ENCODE peak calls at places on chromosomes 7 and 10, in eight cellular contexts. A is heart right ventricle, J is stomach, P is upper lobe of left lung, H is cardiac muscle cell, K is sigmoid colon, W is pancreas, U is right atrium auricular region. N is an unnamed sample. For H3K36me3 and H3K27me3, the result is how much of the 10 kb centered on the place peaks cover.

GRCh38 chr10:112716924-112717348 is 233.1 kb upstream of the TCF7L2 start:
- DNase-seq in A (no peak), J (peak), P (no peak), H (peak), K (no peak), W (no peak), U (no peak), N (no peak)

GRCh38 chr7:98151884-98152283 is 45.2 kb downstream of the LMTK2 start:
- DNase-seq in A (no peak), J (no peak), P (no peak), H (no peak), K (no peak), W (no peak), U (no peak), N (no peak)

GRCh38 chr10:17605936-17606335 is 11.2 kb downstream of the HACD1 start:
- DNase-seq in A (no peak), J (no peak), P (no peak), H (no peak), K (no peak), W (no peak), U (no peak), N (no peak)

GRCh38 chr10:52053522-52053921 is 260.6 kb upstream of the DKK1 start:
- DNase-seq in A (no peak), J (no peak), P (no peak), H (no peak), K (no peak), W (no peak), U (no peak), N (no peak)

GRCh38 chr10:108358912-108359311 is 1194.4 kb upstream of the SORCS1 start:
- DNase-seq in A (no peak), J (no peak), P (no peak), H (peak), K (no peak), W (no peak), U (no peak), N (no peak)

GRCh38 chr7:98840604-98841508 is 29.0 kb downstream of the TMEM130 start:
- DNase-seq in A (no peak), J (peak), P (no peak), H (peak), K (no peak), W (no peak), U (no peak), N (no peak)

GRCh38 chr7:68245688-68246087 is 1249.1 kb downstream of the TYW1 start:
- DNase-seq in A (no peak), J (no peak), P (no peak), H (peak), K (no peak), W (no peak), U (no peak), N (no peak)

GRCh38 chr7:50292763-50293162 is 11.8 kb upstream of the IKZF1 start:
- DNase-seq in A (no peak), J (no peak), P (no peak), H (no peak), K (no peak), W (no peak), U (no peak), N (no peak)

GRCh38 chr10:74206727-74207126 is 55.7 kb downstream of the ADK start:
- DNase-seq in A (no peak), J (peak), P (no peak), H (no peak), K (no peak), W (peak), U (no peak), N (no peak)

GRCh38 chr7:120256719-120257118 is 16.3 kb upstream of the KCND2 start:
- DNase-seq in A (no peak), J (no peak), P (no peak), H (no peak), K (no peak), W (no peak), U (no peak), N (no peak)

GRCh38 chr7:138602456-138602855 is 98.7 kb downstream of the SVOPL start:
- DNase-seq in A (no peak), J (no peak), P (no peak), H (no peak), K (no peak), W (no peak), U (no peak), N (no peak)

DNA sequence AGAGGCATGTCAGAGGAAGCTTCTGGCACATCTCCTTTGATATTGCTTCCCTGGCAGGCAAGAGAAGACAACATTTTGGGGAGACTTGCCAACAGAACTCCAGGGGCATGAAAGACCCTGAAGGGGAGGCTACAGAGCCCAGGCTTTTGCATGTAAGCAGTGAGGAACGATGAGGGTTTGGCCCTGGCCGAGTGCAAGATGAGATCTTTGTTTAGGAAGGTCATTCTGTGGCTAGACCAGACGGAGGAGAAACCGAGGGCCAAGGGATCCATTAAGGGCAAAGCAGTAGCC is 3.8 kb downstream of the SVIL start:
- DNase-seq in A (no peak), J (no peak), P (no peak), H (no peak), K (no peak), W (no peak), U (no peak), N (no peak)
- H3K4me3 ChIP-seq in A (peak), J (peak), P (no peak), H (peak), K (peak), W (no peak), U (peak), N (no peak)

DNA sequence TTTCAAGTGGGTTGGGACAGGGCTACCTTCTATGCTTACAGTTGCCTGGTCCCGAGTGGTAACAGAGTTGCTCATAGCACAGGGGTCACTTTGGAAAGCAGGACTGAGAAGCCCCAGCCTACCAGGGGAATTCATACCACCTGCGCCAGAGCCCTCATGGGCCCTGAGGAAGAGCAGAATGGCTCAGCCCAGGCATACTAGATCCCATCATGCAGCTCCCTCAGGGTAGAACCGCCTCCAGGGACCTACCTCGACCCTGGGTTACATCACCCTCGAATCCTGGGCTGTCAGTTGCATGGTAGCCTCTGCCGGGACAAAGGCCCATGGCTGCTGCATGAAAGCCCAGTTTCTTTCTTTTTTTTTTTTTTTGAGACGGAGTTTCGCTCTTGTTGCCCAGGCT is 2.9 kb downstream of the CUEDC2 start:
- DNase-seq in A (no peak), J (no peak), P (no peak), H (no peak), K (no peak), W (no peak), U (no peak), N (no peak)
- H3K36me3 ChIP-seq in A (under half), J (under half), P (under half), H (under half), K (under half), W (under half), U (under half), N (under half)

DNA sequence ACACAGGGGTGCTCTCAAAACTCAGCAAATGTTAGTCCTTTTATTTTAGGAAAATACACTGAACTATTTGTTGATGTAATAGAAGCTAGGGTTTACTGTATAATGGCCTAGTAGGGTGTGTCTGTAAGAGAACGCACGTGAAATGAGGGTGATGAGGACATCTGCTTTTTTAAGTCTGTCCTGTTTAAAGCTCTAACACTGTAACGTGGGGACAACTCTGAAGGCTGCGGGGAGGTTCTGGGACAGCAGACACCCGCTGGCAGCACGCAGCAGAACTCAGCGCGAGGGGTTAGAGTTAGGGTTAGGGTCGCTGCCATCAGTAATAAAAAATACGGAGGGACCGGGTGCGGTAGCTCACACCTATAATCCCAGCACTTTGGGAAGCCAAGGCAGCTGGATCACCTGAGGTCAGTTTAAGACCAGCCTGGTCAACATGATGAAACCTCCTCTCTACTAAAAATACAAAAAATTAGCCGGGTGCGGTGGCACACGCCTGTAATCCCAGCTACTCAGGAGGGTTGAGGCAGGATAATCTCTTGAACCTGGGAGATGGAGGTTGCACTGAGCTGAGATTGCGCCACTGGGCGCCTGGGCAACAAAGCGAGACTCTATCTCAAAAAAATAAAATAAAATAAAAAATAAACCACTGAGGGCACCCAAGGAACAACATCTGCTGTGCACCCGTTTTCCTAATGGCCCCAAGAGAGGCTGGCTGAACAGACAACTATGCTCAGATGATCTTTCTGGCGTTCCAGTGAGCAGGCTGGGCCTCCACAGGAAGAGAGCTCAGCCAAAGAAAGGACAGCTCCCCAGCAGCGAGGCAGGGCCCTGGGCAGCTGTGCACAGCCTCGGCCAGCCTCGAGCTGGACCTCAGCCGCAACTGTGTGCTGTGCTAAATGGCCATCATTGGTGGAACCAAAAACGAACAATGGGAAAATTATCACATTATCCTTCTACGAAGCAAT is 97.8 kb downstream of the CTBP2 start:
- DNase-seq in A (peak), J (no peak), P (no peak), H (peak), K (no peak), W (no peak), U (no peak), N (no peak)
- H3K27me3 ChIP-seq in A (under half), J (under half), P (under half), H (under half), K (under half), W (under half), U (under half), N (under half)

GRCh38 chr7:5532520-5533335 is 109.1 kb upstream of the TNRC18 start:
- DNase-seq in A (peak), J (peak), P (peak), H (no peak), K (peak), W (peak), U (no peak), N (no peak)
- H3K4me3 ChIP-seq in A (no peak), J (peak), P (peak), H (no peak), K (peak), W (no peak), U (peak), N (no peak)

GRCh38 chr7:70787772-70788171 is 344.2 kb upstream of the GALNT17 start:
- DNase-seq in A (no peak), J (no peak), P (no peak), H (no peak), K (no peak), W (no peak), U (no peak), N (no peak)
- H3K36me3 ChIP-seq in A (half or more), J (half or more), P (under half), H (half or more), K (under half), W (under half), U (half or more), N (half or more)

GRCh38 chr7:27108390-27109127 is 6.1 kb upstream of the HOXA2 start:
- DNase-seq in A (no peak), J (no peak), P (peak), H (no peak), K (peak), W (no peak), U (peak), N (no peak)

GRCh38 chr7:27110977-27111752 is 8.7 kb upstream of the HOXA2 start:
- DNase-seq in A (no peak), J (no peak), P (no peak), H (no peak), K (peak), W (no peak), U (no peak), N (no peak)

GRCh38 chr7:27109533-27110162 is 7.2 kb upstream of the HOXA2 start:
- DNase-seq in A (no peak), J (no peak), P (no peak), H (no peak), K (no peak), W (no peak), U (peak), N (no peak)

GRCh38 chr7:27111753-27112277 is 9.3 kb upstream of the HOXA2 start:
- DNase-seq in A (no peak), J (no peak), P (no peak), H (no peak), K (no peak), W (no peak), U (no peak), N (no peak)

DNA sequence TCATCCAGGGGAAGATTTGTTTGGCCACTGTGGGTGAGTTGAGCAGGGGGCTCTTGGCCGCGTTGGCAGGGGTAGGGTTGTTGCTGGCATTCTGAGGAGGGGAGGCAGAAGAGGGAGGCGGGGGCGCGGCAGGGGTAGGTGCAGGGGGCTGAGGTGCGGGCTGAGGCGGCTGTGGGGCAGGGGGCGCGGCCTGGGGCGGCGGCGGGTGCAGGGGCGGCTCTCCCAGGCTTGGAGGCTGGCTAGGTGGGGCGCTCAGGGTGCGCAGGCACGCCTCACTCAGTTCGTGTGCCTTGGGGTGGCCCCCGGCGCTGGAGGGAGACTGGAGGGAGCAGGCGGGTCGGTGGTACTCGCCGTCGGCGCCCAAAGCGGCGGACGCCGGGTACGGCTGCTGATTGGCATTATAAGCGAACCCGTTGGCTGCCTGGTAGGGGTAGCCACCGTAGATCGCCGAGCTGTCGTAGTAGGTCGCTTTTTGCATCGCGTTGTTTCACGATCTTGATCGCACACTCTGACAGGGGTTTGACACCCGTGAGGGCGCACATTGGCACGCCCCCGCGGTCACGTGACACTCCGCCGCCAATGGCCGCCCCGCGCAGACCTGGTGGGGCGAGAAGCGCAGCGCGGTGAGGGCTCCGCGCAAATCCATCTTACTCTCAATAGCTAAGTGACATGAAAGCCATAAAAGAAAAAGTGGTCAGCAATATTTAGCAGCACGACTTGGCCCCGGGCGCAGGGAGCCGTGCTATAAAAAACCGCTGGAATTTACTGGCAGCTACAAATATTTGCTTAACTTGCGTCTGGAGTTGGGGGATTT is 7.9 kb upstream of the HOXA2 start:
- DNase-seq in A (no peak), J (no peak), P (peak), H (no peak), K (peak), W (no peak), U (peak), N (no peak)
- H3K27me3 ChIP-seq in A (half or more), J (under half), P (under half), H (half or more), K (under half), W (under half), U (under half), N (half or more)

GRCh38 chr7:41701068-41701467 is 1.8 kb downstream of the INHBA start:
- DNase-seq in A (no peak), J (no peak), P (peak), H (no peak), K (no peak), W (no peak), U (no peak), N (no peak)

GRCh38 chr7:41698726-41699125 is 4.2 kb downstream of the INHBA start:
- DNase-seq in A (no peak), J (no peak), P (no peak), H (peak), K (no peak), W (no peak), U (no peak), N (no peak)

GRCh38 chr7:41699532-41699931 is 3.4 kb downstream of the INHBA start:
- DNase-seq in A (no peak), J (no peak), P (no peak), H (peak), K (no peak), W (no peak), U (no peak), N (no peak)

GRCh38 chr7:41701542-41701941 is 1.3 kb downstream of the INHBA start:
- DNase-seq in A (no peak), J (no peak), P (peak), H (no peak), K (no peak), W (no peak), U (no peak), N (no peak)

GRCh38 chr7:41700044-41700471 is 2.8 kb downstream of the INHBA start:
- DNase-seq in A (no peak), J (no peak), P (peak), H (peak), K (no peak), W (no peak), U (no peak), N (no peak)
- H3K4me3 ChIP-seq in A (peak), J (peak), P (peak), H (peak), K (peak), W (no peak), U (peak), N (peak)

DNA sequence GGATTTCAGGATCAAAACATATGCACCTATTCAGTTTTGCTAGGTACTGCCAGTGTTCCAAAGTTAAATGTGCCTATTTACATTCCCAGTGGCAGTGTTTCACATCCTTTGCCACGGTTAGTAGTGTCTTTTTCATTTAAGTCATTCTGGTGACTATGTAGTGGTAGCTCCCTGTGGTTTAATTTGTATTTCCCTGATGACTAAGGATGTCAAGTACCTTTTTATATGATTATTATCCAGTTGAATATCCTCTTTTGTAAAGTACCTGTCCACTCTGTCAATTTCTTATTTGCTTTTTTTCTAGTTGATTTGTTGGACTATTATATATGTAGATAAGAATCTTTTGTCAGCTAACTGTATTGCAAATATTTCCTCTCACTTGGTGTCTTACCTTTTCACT is 45.1 kb downstream of the TMEM60 start:
- DNase-seq in A (no peak), J (no peak), P (no peak), H (no peak), K (no peak), W (no peak), U (no peak), N (no peak)
- H3K36me3 ChIP-seq in A (under half), J (under half), P (under half), H (under half), K (under half), W (under half), U (under half), N (under half)

N was measured in iPS DF 6.9.